ENCODE peak calls at places on chromosomes 16 and 17, in four cellular contexts. One of them, this sample, is unnamed.

GRCh38 chr16:6038966-6039530 is 941.5 kb upstream of the EEF2KMT start:
- DNase-seq in GM12878: no peak
- DNase-seq in K562: no peak
- DNase-seq in WTC11: no peak
- DNase-seq in this sample: no peak

GRCh38 chr16:57574646-57575467 is 32.4 kb downstream of the ADGRG5 start:
- DNase-seq in K562: no peak
- DNase-seq in GM12878: no peak
- DNase-seq in WTC11: no peak
- DNase-seq in this sample: no peak

GRCh38 chr17:3667366-3668278 is 756 bp downstream of the TAX1BP3 start:
- DNase-seq in WTC11: peak; percentile 73
- DNase-seq in K562: peak; percentile 51
- DNase-seq in GM12878: no peak
- DNase-seq in this sample: peak; percentile 81

GRCh38 chr17:21049457-21049856 is 6.6 kb upstream of the USP22 start:
- DNase-seq in K562: no peak
- DNase-seq in WTC11: no peak
- DNase-seq in GM12878: no peak
- DNase-seq in this sample: no peak

GRCh38 chr17:47967607-47968252 is 3.2 kb upstream of the CDK5RAP3 start:
- DNase-seq in WTC11: no peak
- DNase-seq in GM12878: no peak
- DNase-seq in K562: no peak
- DNase-seq in this sample: no peak

GRCh38 chr17:39069114-39069756 is 82.2 kb downstream of the PLXDC1 start:
- DNase-seq in GM12878: no peak
- DNase-seq in WTC11: no peak
- DNase-seq in K562: peak; percentile 35
- DNase-seq in this sample: peak; percentile 46

GRCh38 chr16:89118361-89119061 is 24.9 kb downstream of the ACSF3 start:
- DNase-seq in GM12878: no peak
- DNase-seq in K562: no peak
- DNase-seq in WTC11: peak; percentile 39
- DNase-seq in this sample: peak; percentile 77

GRCh38 chr17:27471321-27472269 is 15.3 kb downstream of the KSR1 start:
- DNase-seq in K562: no peak
- DNase-seq in GM12878: peak; percentile 97
- DNase-seq in WTC11: no peak
- DNase-seq in this sample: no peak

GRCh38 chr17:32523017-32523680 is 36.4 kb downstream of the CDK5R1 start:
- DNase-seq in WTC11: no peak
- DNase-seq in GM12878: peak; percentile 100
- DNase-seq in K562: no peak
- DNase-seq in this sample: no peak

GRCh38 chr16:87034317-87034716 is 282.9 kb downstream of the C16orf95 start:
- DNase-seq in WTC11: no peak
- DNase-seq in GM12878: no peak
- DNase-seq in K562: no peak
- DNase-seq in this sample: no peak

GRCh38 chr17:33142703-33143299 is 150.3 kb downstream of the ASIC2 start:
- DNase-seq in GM12878: no peak
- DNase-seq in WTC11: peak; percentile 57
- DNase-seq in K562: peak; percentile 61
- DNase-seq in this sample: no peak

GRCh38 chr17:68698761-68699160 is 97.6 kb upstream of the FAM20A start:
- DNase-seq in K562: no peak
- DNase-seq in WTC11: no peak
- DNase-seq in GM12878: no peak
- DNase-seq in this sample: no peak

GRCh38 chr16:22694887-22695382 is 119.0 kb upstream of the HS3ST2 start:
- DNase-seq in K562: no peak
- DNase-seq in WTC11: no peak
- DNase-seq in GM12878: no peak
- DNase-seq in this sample: no peak

GRCh38 chr16:22692034-22692433 is 121.9 kb upstream of the HS3ST2 start:
- DNase-seq in K562: no peak
- DNase-seq in WTC11: no peak
- DNase-seq in GM12878: no peak
- DNase-seq in this sample: no peak

GRCh38 chr16:22688930-22689329 is 125.0 kb upstream of the HS3ST2 start:
- DNase-seq in GM12878: no peak
- DNase-seq in K562: no peak
- DNase-seq in WTC11: no peak
- DNase-seq in this sample: no peak

GRCh38 chr16:22693670-22694340 is 120.2 kb upstream of the HS3ST2 start:
- DNase-seq in K562: no peak
- DNase-seq in WTC11: no peak
- DNase-seq in GM12878: no peak
- DNase-seq in this sample: no peak

GRCh38 chr16:22692916-22693646 is 120.9 kb upstream of the HS3ST2 start:
- DNase-seq in WTC11: no peak
- DNase-seq in K562: no peak
- DNase-seq in GM12878: no peak
- DNase-seq in this sample: no peak
- TF ChIP-seq CREM in WTC11: no peak
- TF ChIP-seq CREM in K562: no peak
- TF ChIP-seq CREM in GM12878: no peak
- TF ChIP-seq CREM in this sample: no peak

DNA sequence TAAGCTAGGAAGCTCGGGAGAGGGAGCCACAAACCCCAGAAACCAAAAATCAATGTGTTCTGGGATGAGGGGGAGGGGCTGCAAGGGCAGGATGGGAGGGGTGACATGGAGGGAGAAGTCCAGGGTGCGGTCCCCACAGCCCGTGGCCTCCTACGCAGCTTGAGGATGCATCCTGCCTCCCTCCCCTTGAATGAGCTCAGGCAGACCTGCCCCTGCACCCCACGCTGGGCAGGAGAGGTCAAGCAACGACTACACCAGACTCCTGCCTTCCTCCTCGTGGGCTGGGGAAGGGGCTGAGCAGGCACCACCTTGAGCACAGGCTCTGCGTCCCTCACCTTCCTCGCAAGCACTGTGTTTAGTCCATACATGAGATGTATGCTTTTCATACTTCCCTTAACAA is 3.9 kb downstream of the ANKRD13B start:
- DNase-seq in WTC11: no peak
- DNase-seq in K562: peak; percentile 61
- DNase-seq in GM12878: no peak
- DNase-seq in this sample: no peak
- TF ChIP-seq CREM in WTC11: no peak
- TF ChIP-seq CREM in K562: no peak
- TF ChIP-seq CREM in GM12878: no peak
- TF ChIP-seq CREM in this sample: no peak

DNA sequence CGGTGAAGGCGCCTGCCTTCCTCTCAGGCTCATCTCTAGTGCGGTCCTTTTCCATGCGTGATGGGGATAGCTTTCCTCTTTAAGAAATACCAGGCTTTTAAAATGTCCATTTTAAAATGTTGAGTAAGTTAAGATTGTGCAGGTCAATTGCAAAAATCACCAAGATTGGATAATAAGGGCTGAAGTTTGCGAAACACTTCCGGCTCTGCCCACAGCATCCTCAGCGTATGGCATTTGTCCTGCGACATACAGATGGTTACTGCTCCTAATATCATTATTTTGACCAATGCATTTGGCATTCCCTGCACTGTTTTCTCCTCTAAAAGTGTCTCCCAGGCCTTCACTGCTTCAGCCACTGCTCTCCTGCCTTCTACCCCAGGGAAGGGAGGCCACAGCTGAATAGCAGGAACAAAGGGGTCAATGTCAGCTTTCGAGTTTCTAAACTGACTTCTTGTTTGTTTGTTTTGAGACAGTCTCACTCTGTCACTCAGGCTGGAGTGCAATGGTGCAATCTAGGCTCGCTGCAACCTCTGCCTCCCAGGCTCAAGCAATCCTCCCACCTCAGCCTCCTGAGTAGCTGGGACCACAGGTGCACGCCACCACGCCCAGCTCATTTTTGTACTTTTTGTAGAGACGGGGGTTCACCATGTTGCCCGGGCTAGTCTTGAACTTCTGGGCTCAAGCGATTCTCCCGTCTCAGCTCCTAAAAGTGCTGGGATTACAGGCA is 91.9 kb downstream of the CRISPLD2 start:
- DNase-seq in K562: no peak
- DNase-seq in WTC11: no peak
- DNase-seq in GM12878: no peak
- DNase-seq in this sample: no peak
- TF ChIP-seq CREM in K562: no peak
- TF ChIP-seq CREM in WTC11: no peak
- TF ChIP-seq CREM in GM12878: no peak
- TF ChIP-seq CREM in this sample: no peak

GRCh38 chr17:74430385-74430705 is 1.5 kb upstream of the GPRC5C start:
- DNase-seq in WTC11: no peak
- DNase-seq in K562: no peak
- DNase-seq in GM12878: no peak
- DNase-seq in this sample: no peak
- TF ChIP-seq CREM in WTC11: no peak
- TF ChIP-seq CREM in K562: no peak
- TF ChIP-seq CREM in GM12878: no peak
- TF ChIP-seq CREM in this sample: no peak

DNA sequence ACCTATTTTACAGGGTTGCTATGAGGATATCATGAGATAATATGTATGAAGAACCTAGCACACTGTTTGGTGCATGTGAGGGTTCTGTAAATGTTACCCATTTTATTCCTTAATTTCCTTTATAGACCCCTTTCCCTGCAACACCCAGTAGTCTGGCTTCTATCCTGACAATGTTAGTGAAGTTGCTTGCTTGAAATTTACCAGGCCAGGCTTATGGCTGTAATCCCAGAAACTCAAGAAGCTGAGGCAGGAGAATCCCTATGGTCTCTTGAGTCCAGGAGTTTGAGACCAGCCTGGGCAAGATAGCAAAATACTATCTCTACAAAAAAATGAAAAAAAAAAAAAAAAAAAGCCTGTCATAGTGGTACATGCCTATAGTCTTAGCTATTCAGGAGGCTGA is 722.0 kb downstream of the MAF start:
- DNase-seq in WTC11: no peak
- DNase-seq in K562: no peak
- DNase-seq in GM12878: no peak
- DNase-seq in this sample: no peak
- TF ChIP-seq CREM in WTC11: no peak
- TF ChIP-seq CREM in K562: no peak
- TF ChIP-seq CREM in GM12878: no peak
- TF ChIP-seq CREM in this sample: no peak

GRCh38 chr16:68715471-68715870 is 21.6 kb upstream of the CDH1 start:
- DNase-seq in WTC11: no peak
- DNase-seq in GM12878: no peak
- DNase-seq in K562: no peak
- DNase-seq in this sample: peak; percentile 62

GRCh38 chr16:68713430-68713829 is 23.7 kb upstream of the CDH1 start:
- DNase-seq in WTC11: no peak
- DNase-seq in K562: no peak
- DNase-seq in GM12878: no peak
- DNase-seq in this sample: peak; percentile 44

GRCh38 chr16:68707341-68708152 is 29.5 kb upstream of the CDH1 start:
- DNase-seq in GM12878: no peak
- DNase-seq in WTC11: peak; percentile 67
- DNase-seq in K562: peak; percentile 67
- DNase-seq in this sample: peak; percentile 81

DNA sequence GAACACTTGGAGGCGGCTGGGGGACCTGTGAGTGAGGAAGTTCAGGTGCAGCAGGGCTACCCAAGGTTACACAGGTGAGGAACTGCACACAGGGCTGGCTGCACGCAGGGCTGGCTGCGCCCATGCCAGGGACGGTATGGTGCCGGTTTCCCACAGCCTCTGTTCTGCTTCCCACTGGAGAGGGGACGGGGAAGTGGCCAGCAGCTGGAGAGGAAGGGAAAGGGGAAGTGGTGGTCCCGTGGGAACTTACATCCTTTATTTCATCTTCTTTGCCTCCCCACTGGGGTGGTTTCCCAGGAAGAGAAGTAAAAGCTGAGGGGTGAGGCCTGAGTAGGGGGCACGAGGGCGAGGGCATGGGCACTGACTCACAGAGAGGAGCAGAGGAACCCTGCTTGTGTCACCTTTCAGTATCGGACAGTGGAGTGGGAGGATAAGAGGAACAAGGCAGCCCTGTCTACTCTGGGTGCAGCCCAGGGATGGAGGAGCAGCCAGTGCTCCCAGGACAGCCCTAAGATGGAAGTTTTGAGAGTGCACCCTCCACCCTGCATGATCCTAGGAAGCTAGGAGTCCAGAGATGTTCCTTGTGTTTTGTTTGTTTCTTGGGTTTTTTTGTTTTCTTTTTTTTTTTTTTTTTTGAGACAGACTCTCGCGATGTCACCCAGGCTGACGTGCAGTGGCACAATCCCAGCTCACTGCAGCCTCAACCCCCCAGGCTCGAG is 25.5 kb upstream of the CDH1 start:
- DNase-seq in GM12878: no peak
- DNase-seq in WTC11: no peak
- DNase-seq in K562: peak; percentile 3
- DNase-seq in this sample: no peak
- TF ChIP-seq CREM in GM12878: peak; percentile 13
- TF ChIP-seq CREM in WTC11: no peak
- TF ChIP-seq CREM in K562: no peak
- TF ChIP-seq CREM in this sample: no peak

GRCh38 chr17:75489511-75489955 is 25.8 kb downstream of the CASKIN2 start:
- DNase-seq in GM12878: no peak
- DNase-seq in WTC11: no peak
- DNase-seq in K562: no peak
- DNase-seq in this sample: no peak

GRCh38 chr17:75490953-75491649 is 24.2 kb downstream of the CASKIN2 start:
- DNase-seq in K562: no peak
- DNase-seq in WTC11: no peak
- DNase-seq in GM12878: no peak
- DNase-seq in this sample: no peak

GRCh38 chr17:75488693-75489510 is 26.4 kb downstream of the CASKIN2 start:
- DNase-seq in K562: no peak
- DNase-seq in WTC11: no peak
- DNase-seq in GM12878: no peak
- DNase-seq in this sample: no peak

GRCh38 chr17:75491680-75492079 is 23.7 kb downstream of the CASKIN2 start:
- DNase-seq in WTC11: no peak
- DNase-seq in GM12878: no peak
- DNase-seq in K562: no peak
- DNase-seq in this sample: no peak

GRCh38 chr17:75490173-75490743 is 25.1 kb downstream of the CASKIN2 start:
- DNase-seq in WTC11: no peak
- DNase-seq in K562: no peak
- DNase-seq in GM12878: no peak
- DNase-seq in this sample: no peak
- TF ChIP-seq CREM in WTC11: no peak
- TF ChIP-seq CREM in K562: no peak
- TF ChIP-seq CREM in GM12878: no peak
- TF ChIP-seq CREM in this sample: no peak

This sample was measured in HepG2.